ENCODE peak calls at places on chromosomes 7 and 10, in six cellular contexts. F, X, R, V, W and Y are unnamed samples.

GRCh38 chr10:124072106-124072505 is 21.3 kb downstream of the CHST15 start:
- DNase-seq in R (no peak), W (no peak), F (peak), V (peak), X (no peak), Y (no peak)

GRCh38 chr10:34979938-34980337 is 110.2 kb downstream of the CUL2 start:
- DNase-seq in X (no peak), F (no peak), V (no peak), R (no peak), W (no peak), Y (no peak)

GRCh38 chr10:110642980-110643655 is 1.0 kb upstream of the RBM20 start:
- DNase-seq in X (no peak), V (no peak), W (no peak), R (no peak), F (no peak), Y (no peak)

GRCh38 chr10:119030421-119031250 is 1.1 kb downstream of the NANOS1 start:
- DNase-seq in R (peak), X (peak), W (no peak), V (peak), F (peak), Y (no peak)

GRCh38 chr7:90211391-90212148 is at the start of gene STEAP2:
- DNase-seq in X (peak), R (peak), V (no peak), W (peak), F (peak), Y (peak)

GRCh38 chr10:7541137-7542087 is 125.4 kb downstream of the ITIH5 start:
- DNase-seq in F (peak), V (no peak), X (no peak), W (no peak), R (no peak), Y (no peak)

GRCh38 chr7:151992375-151992774 is 33.1 kb upstream of the GALNT11 start:
- DNase-seq in F (peak), V (peak), X (peak), R (peak), W (peak), Y (no peak)

GRCh38 chr7:100855515-100855914 is 3.0 kb downstream of the SLC12A9 start:
- DNase-seq in V (no peak), R (no peak), F (no peak), W (no peak), X (no peak), Y (no peak)

GRCh38 chr10:72277996-72278667 is 4.4 kb downstream of the DDIT4 start:
- DNase-seq in W (no peak), F (no peak), V (no peak), R (no peak), X (no peak), Y (no peak)

GRCh38 chr7:100588438-100588837 is 2.3 kb downstream of the FBXO24 start:
- DNase-seq in X (no peak), R (peak), W (no peak), F (no peak), V (peak), Y (no peak)

GRCh38 chr7:74283858-74284447 is 5.3 kb upstream of the CLIP2 start:
- DNase-seq in V (no peak), R (no peak), F (no peak), W (no peak), X (no peak), Y (no peak)

GRCh38 chr10:3755440-3756359 is 29.3 kb downstream of the KLF6 start:
- DNase-seq in X (no peak), F (no peak), R (peak), V (no peak), W (no peak), Y (peak)

GRCh38 chr10:77505431-77506334 is 131.9 kb downstream of the KCNMA1 start:
- DNase-seq in V (no peak), W (no peak), R (peak), F (no peak), X (no peak), Y (no peak)

GRCh38 chr10:88783734-88784133 is 18.8 kb upstream of the LIPM start:
- DNase-seq in R (peak), V (no peak), F (no peak), X (no peak), W (no peak), Y (no peak)

GRCh38 chr10:29826801-29827200 is 192.0 kb upstream of the SVIL start:
- DNase-seq in R (no peak), F (no peak), X (no peak), V (no peak), W (no peak), Y (no peak)

GRCh38 chr7:25069900-25070443 is 55.1 kb downstream of the CYCS start:
- DNase-seq in R (peak), V (peak), F (peak), X (peak), W (no peak), Y (peak)

GRCh38 chr10:112959207-112959838 is 9.3 kb downstream of the TCF7L2 start:
- DNase-seq in R (peak), F (no peak), X (no peak), W (no peak), V (no peak), Y (no peak)

GRCh38 chr10:110522365-110522988 is 24.8 kb downstream of the DUSP5 start:
- DNase-seq in X (no peak), F (no peak), W (no peak), R (peak), V (no peak), Y (no peak)

GRCh38 chr7:138527746-138528223 is 67.7 kb downstream of the TRIM24 start:
- DNase-seq in W (no peak), F (no peak), V (peak), X (no peak), R (no peak), Y (no peak)

GRCh38 chr10:14782691-14783363 is 8.1 kb upstream of the FAM107B start:
- DNase-seq in W (no peak), F (peak), V (no peak), X (no peak), R (peak), Y (no peak)

GRCh38 chr10:52738951-52739350 is 33.6 kb downstream of the MBL2 start:
- DNase-seq in W (no peak), V (no peak), X (no peak), F (no peak), R (no peak), Y (no peak)

GRCh38 chr7:26686448-26686981 is 177.9 kb downstream of the SKAP2 start:
- DNase-seq in F (no peak), W (no peak), R (peak), V (peak), X (peak), Y (no peak)

GRCh38 chr7:27411145-27411544 is 168.5 kb downstream of the EVX1 start:
- DNase-seq in V (no peak), X (no peak), W (no peak), R (no peak), F (no peak), Y (no peak)

GRCh38 chr10:35463878-35464277 is 127.6 kb downstream of the CCNY start:
- DNase-seq in F (no peak), R (no peak), W (no peak), X (no peak), V (no peak), Y (no peak)

GRCh38 chr7:51139796-51140195 is 176.8 kb downstream of the COBL start:
- DNase-seq in V (no peak), W (no peak), X (no peak), F (no peak), R (peak), Y (no peak)

GRCh38 chr10:112435013-112435619 is 11.6 kb downstream of the ZDHHC6 start:
- DNase-seq in R (peak), V (peak), W (no peak), F (no peak), X (no peak), Y (no peak)

GRCh38 chr7:40753455-40753854 is 618.6 kb downstream of the SUGCT start:
- DNase-seq in X (no peak), F (no peak), V (no peak), R (no peak), W (no peak), Y (no peak)

GRCh38 chr7:42197391-42197790 is 39.6 kb downstream of the GLI3 start:
- DNase-seq in X (no peak), V (no peak), R (no peak), F (no peak), W (no peak), Y (no peak)

GRCh38 chr10:130968964-130969363 is 342.6 kb downstream of the TCERG1L start:
- DNase-seq in V (no peak), W (no peak), X (no peak), F (no peak), R (no peak), Y (no peak)

GRCh38 chr10:99368646-99369045 is 39.5 kb downstream of the CNNM1 start:
- DNase-seq in V (no peak), R (no peak), W (no peak), F (no peak), X (no peak), Y (no peak)

GRCh38 chr10:75400163-75400768 is 1.3 kb downstream of the ZNF503 start:
- DNase-seq in V (no peak), W (no peak), F (no peak), R (no peak), X (no peak), Y (peak)

GRCh38 chr7:53350241-53350640 is 314.8 kb downstream of the POM121L12 start:
- DNase-seq in W (no peak), F (peak), V (peak), X (peak), R (peak), Y (no peak)

GRCh38 chr7:73983437-73984164 is 44.4 kb upstream of the ELN start:
- DNase-seq in F (no peak), W (no peak), R (no peak), V (no peak), X (no peak), Y (no peak)

GRCh38 chr10:436013-436697 is 253.3 kb downstream of the DIP2C start:
- DNase-seq in F (no peak), R (no peak), W (no peak), X (no peak), V (no peak), Y (no peak)

GRCh38 chr7:39615350-39615975 is 7.9 kb upstream of the RALA start:
- DNase-seq in V (no peak), W (no peak), R (no peak), X (no peak), F (no peak), Y (no peak)

GRCh38 chr7:77457779-77458178 is 41.6 kb upstream of the GSAP start:
- DNase-seq in V (no peak), X (no peak), W (no peak), F (no peak), R (no peak), Y (no peak)

GRCh38 chr10:116947838-116948529 is 57.0 kb downstream of the SHTN1 start:
- DNase-seq in X (no peak), R (peak), W (no peak), F (no peak), V (no peak), Y (peak)